ENCODE peak calls at places on chromosome 10, in six cellular contexts. C, I, N, Y, W and U are unnamed samples.

GRCh38 chr10:131880016-131880590 is 20.7 kb upstream of the PPP2R2D start:
- DNase-seq in W (no peak), N (no peak), I (no peak), C (no peak), Y (no peak), U (no peak)

GRCh38 chr10:123135415-123136141 is at the start of gene HMX3:
- DNase-seq in I (peak), C (no peak), N (peak), W (no peak), Y (peak), U (no peak)

GRCh38 chr10:128861018-128861565 is 605.9 kb upstream of the MGMT start:
- DNase-seq in C (no peak), N (no peak), W (no peak), I (no peak), Y (no peak), U (no peak)

GRCh38 chr10:6659451-6659850 is 79.4 kb upstream of the PRKCQ start:
- DNase-seq in Y (no peak), N (no peak), W (no peak), I (no peak), C (no peak), U (no peak)

GRCh38 chr10:116538461-116538860 is 7.3 kb upstream of the PNLIP start:
- DNase-seq in C (no peak), W (no peak), N (no peak), Y (no peak), I (no peak), U (no peak)

GRCh38 chr10:96863922-96864543 is 31.9 kb downstream of the LCOR start:
- DNase-seq in C (no peak), N (peak), Y (no peak), W (no peak), I (no peak), U (no peak)

GRCh38 chr10:99522511-99523250 is 10.1 kb upstream of the NKX2-3 start:
- DNase-seq in C (no peak), Y (no peak), I (no peak), N (no peak), W (no peak), U (no peak)

GRCh38 chr10:108184129-108184528 is 1019.6 kb upstream of the SORCS1 start:
- DNase-seq in I (no peak), W (no peak), Y (no peak), N (no peak), C (no peak), U (no peak)

GRCh38 chr10:70672993-70673928 is 955 bp downstream of the ADAMTS14 start:
- DNase-seq in N (peak), Y (peak), W (peak), I (no peak), C (no peak), U (peak)

GRCh38 chr10:5449823-5450222 is 37.5 kb downstream of the NET1 start:
- DNase-seq in I (no peak), C (no peak), W (no peak), Y (peak), N (peak), U (no peak)

GRCh38 chr10:24484771-24485170 is 238.9 kb downstream of the ARHGAP21 start:
- DNase-seq in N (no peak), I (no peak), W (no peak), C (no peak), Y (no peak), U (no peak)

GRCh38 chr10:51804861-51805260 is 105.5 kb upstream of the CSTF2T start:
- DNase-seq in N (no peak), I (no peak), C (no peak), Y (peak), W (no peak), U (peak)

GRCh38 chr10:131135716-131136115 is 175.8 kb downstream of the TCERG1L start:
- DNase-seq in C (no peak), I (no peak), N (no peak), W (no peak), Y (no peak), U (no peak)

GRCh38 chr10:93463723-93464511 is 18.2 kb downstream of the MYOF start:
- DNase-seq in Y (peak), I (no peak), W (no peak), C (no peak), N (no peak), U (no peak)

GRCh38 chr10:125629758-125630376 is 53.1 kb downstream of the TEX36 start:
- DNase-seq in N (peak), W (no peak), C (no peak), I (peak), Y (peak), U (no peak)